ENCODE peak calls at places on chromosomes 6 and 20, in four cellular contexts. One of them, this sample, is unnamed.

GRCh38 chr6:12422848-12423247 is 132.7 kb downstream of the EDN1 start:
- DNase-seq in esophagus squamous epithelium: no peak
- DNase-seq in SK-N-DZ: no peak
- DNase-seq in BJ: no peak
- DNase-seq in this sample: no peak

GRCh38 chr6:38164671-38165108 is 345.2 kb downstream of the ZFAND3 start:
- DNase-seq in esophagus squamous epithelium: no peak
- DNase-seq in SK-N-DZ: no peak
- DNase-seq in BJ: no peak
- DNase-seq in this sample: no peak

GRCh38 chr6:18259675-18260447 is 4.5 kb downstream of the DEK start:
- DNase-seq in esophagus squamous epithelium: no peak
- DNase-seq in SK-N-DZ: no peak
- DNase-seq in BJ: no peak
- DNase-seq in this sample: no peak

GRCh38 chr6:3333263-3333662 is 74.5 kb downstream of the PSMG4 start:
- DNase-seq in esophagus squamous epithelium: no peak
- DNase-seq in SK-N-DZ: no peak
- DNase-seq in BJ: no peak
- DNase-seq in this sample: no peak

GRCh38 chr20:45359406-45360148 is 3.4 kb upstream of the SYS1 start:
- DNase-seq in esophagus squamous epithelium: no peak
- DNase-seq in SK-N-DZ: no peak
- DNase-seq in BJ: no peak
- DNase-seq in this sample: no peak

GRCh38 chr6:145529582-145529981 is 205.7 kb downstream of the EPM2A start:
- DNase-seq in esophagus squamous epithelium: no peak
- DNase-seq in SK-N-DZ: no peak
- DNase-seq in BJ: no peak
- DNase-seq in this sample: no peak

GRCh38 chr6:18302561-18303439 is 38.5 kb upstream of the DEK start:
- DNase-seq in esophagus squamous epithelium: no peak
- DNase-seq in SK-N-DZ: peak; percentile 22
- DNase-seq in BJ: no peak
- DNase-seq in this sample: no peak

GRCh38 chr6:153092082-153093013 is 38.7 kb downstream of the RGS17 start:
- DNase-seq in esophagus squamous epithelium: no peak
- DNase-seq in SK-N-DZ: no peak
- DNase-seq in BJ: peak; percentile 47
- DNase-seq in this sample: peak; percentile 62

GRCh38 chr6:3887150-3887700 is 38.1 kb downstream of the FAM50B start:
- DNase-seq in esophagus squamous epithelium: no peak
- DNase-seq in SK-N-DZ: no peak
- DNase-seq in BJ: no peak
- DNase-seq in this sample: no peak

GRCh38 chr6:79598012-79598411 is 33.1 kb upstream of the SH3BGRL2 start:
- DNase-seq in esophagus squamous epithelium: no peak
- DNase-seq in SK-N-DZ: no peak
- DNase-seq in BJ: no peak
- DNase-seq in this sample: no peak

GRCh38 chr6:170160031-170160627 is 130.7 kb downstream of the DLL1 start:
- DNase-seq in esophagus squamous epithelium: no peak
- DNase-seq in SK-N-DZ: no peak
- DNase-seq in BJ: no peak
- DNase-seq in this sample: no peak

This sample was measured in AG04449.